ENCODE peak calls at places on chromosomes 7 and 10, in four cellular contexts. A is neural progenitor cell, R is fibroblast of lung, H is GM12878. F is an unnamed sample. For H3K9me3, the result is how much of the 10 kb centered on the place peaks cover.

GRCh38 chr7:35477609-35478008 is 217.3 kb downstream of the HERPUD2 start:
- DNase-seq in A (no peak), R (no peak), H (no peak), F (no peak)

GRCh38 chr10:89120931-89121907 is 85.9 kb downstream of the CH25H start:
- DNase-seq in A (peak), R (peak), H (no peak), F (no peak)

GRCh38 chr10:46550795-46551700 is 5.4 kb downstream of the GPRIN2 start:
- DNase-seq in A (no peak), R (no peak), H (no peak), F (no peak)

GRCh38 chr10:31678139-31678536 is 250.5 kb downstream of the ARHGAP12 start:
- DNase-seq in A (no peak), R (no peak), H (no peak), F (no peak)

GRCh38 chr10:7192831-7193348 is 217.9 kb downstream of the SFMBT2 start:
- DNase-seq in A (no peak), R (no peak), H (no peak), F (no peak)

GRCh38 chr10:67527351-67527750 is 168.6 kb downstream of the CTNNA3 start:
- DNase-seq in A (no peak), R (no peak), H (no peak), F (no peak)

GRCh38 chr7:116953727-116954442 is 584 bp downstream of the ST7 start:
- DNase-seq in A (peak), R (peak), H (no peak), F (peak)

GRCh38 chr10:54454271-54454670 is 346.8 kb downstream of the PCDH15 start:
- DNase-seq in A (no peak), R (no peak), H (no peak), F (no peak)

GRCh38 chr10:120456626-120457430 is at the start of gene PLPP4:
- DNase-seq in A (peak), R (peak), H (no peak), F (peak)

GRCh38 chr7:106071999-106072714 is 40.0 kb downstream of the SYPL1 start:
- DNase-seq in A (no peak), R (peak), H (no peak), F (peak)

GRCh38 chr10:73439055-73439454 is 5.7 kb upstream of the MSS51 start:
- DNase-seq in A (no peak), R (peak), H (no peak), F (no peak)

GRCh38 chr7:80097756-80098155 is 36.9 kb upstream of the GNAI1 start:
- DNase-seq in A (no peak), R (no peak), H (no peak), F (no peak)

GRCh38 chr7:48628950-48629349 is 295.4 kb upstream of the CDC14C start:
- DNase-seq in A (no peak), R (no peak), H (no peak), F (no peak)

GRCh38 chr7:45644237-45644636 is 70.1 kb downstream of the ADCY1 start:
- DNase-seq in A (no peak), R (no peak), H (no peak), F (no peak)

GRCh38 chr7:7562736-7563135 is 3.9 kb upstream of the MIOS start:
- DNase-seq in A (no peak), R (peak), H (no peak), F (no peak)

GRCh38 chr10:44995914-44996633 is 4.6 kb upstream of the ZNF22 start:
- DNase-seq in A (no peak), R (no peak), H (no peak), F (no peak)

GRCh38 chr7:66902844-66903180 is 18.2 kb upstream of the TMEM248 start:
- DNase-seq in A (no peak), R (no peak), H (no peak), F (no peak)

GRCh38 chr10:71456631-71457030 is 59.9 kb downstream of the CDH23 start:
- DNase-seq in A (no peak), R (no peak), H (no peak), F (no peak)

GRCh38 chr7:110591341-110591740 is 499.6 kb upstream of the LRRN3 start:
- DNase-seq in A (no peak), R (peak), H (no peak), F (no peak)

GRCh38 chr7:127620406-127621233 is 2.7 kb upstream of the PAX4 start:
- DNase-seq in A (peak), R (no peak), H (no peak), F (no peak)

GRCh38 chr7:79352323-79352722 is 101.1 kb downstream of the MAGI2 start:
- DNase-seq in A (no peak), R (no peak), H (no peak), F (no peak)

GRCh38 chr10:62037166-62037831 is 135.8 kb downstream of the ARID5B start:
- DNase-seq in A (no peak), R (peak), H (no peak), F (peak)

GRCh38 chr10:114684822-114685209 is 26.7 kb upstream of the ABLIM1 start:
- DNase-seq in A (no peak), R (peak), H (no peak), F (peak)

GRCh38 chr7:44956157-44956766 is 22.6 kb downstream of the MYO1G start:
- DNase-seq in A (no peak), R (no peak), H (no peak), F (no peak)

GRCh38 chr10:43667317-43667731 is 18.6 kb upstream of the ZNF32 start:
- DNase-seq in A (peak), R (peak), H (no peak), F (no peak)

GRCh38 chr10:59857921-59858320 is 48.4 kb downstream of the CCDC6 start:
- DNase-seq in A (no peak), R (no peak), H (no peak), F (no peak)

GRCh38 chr7:142384508-142384922 is 126.7 kb upstream of the PRSS58 start:
- DNase-seq in A (no peak), R (peak), H (no peak), F (no peak)

GRCh38 chr10:8052344-8052969 is 2.0 kb upstream of the GATA3 start:
- DNase-seq in A (peak), R (no peak), H (no peak), F (no peak)

GRCh38 chr10:93098816-93099215 is 25.1 kb downstream of the CYP26A1 start:
- DNase-seq in A (no peak), R (no peak), H (no peak), F (no peak)

GRCh38 chr7:128781126-128781525 is 5.5 kb upstream of the OPN1SW start:
- DNase-seq in A (no peak), R (peak), H (no peak), F (no peak)

GRCh38 chr10:89450901-89451300 is 36.5 kb downstream of the IFIT5 start:
- DNase-seq in A (no peak), R (no peak), H (no peak), F (no peak)

GRCh38 chr7:153628825-153629224 is 423.4 kb upstream of the DPP6 start:
- DNase-seq in A (no peak), R (no peak), H (no peak), F (no peak)

GRCh38 chr7:2800923-2801682 is 43.0 kb downstream of the GNA12 start:
- DNase-seq in A (no peak), R (peak), H (no peak), F (peak)

GRCh38 chr7:93987297-93987696 is 16.9 kb downstream of the BET1 start:
- DNase-seq in A (no peak), R (no peak), H (no peak), F (no peak)

GRCh38 chr7:1370738-1371137 is 88.5 kb downstream of the MICALL2 start:
- DNase-seq in A (no peak), R (no peak), H (no peak), F (no peak)
- H3K27ac ChIP-seq in A (no peak), R (no peak), H (no peak), F (no peak)

GRCh38 chr7:64515781-64516180 is 47.1 kb downstream of the ZNF680 start:
- DNase-seq in A (no peak), R (no peak), H (no peak), F (no peak)

GRCh38 chr7:64516451-64516850 is 46.4 kb downstream of the ZNF680 start:
- DNase-seq in A (no peak), R (no peak), H (no peak), F (no peak)

GRCh38 chr7:64521409-64521984 is 41.4 kb downstream of the ZNF680 start:
- DNase-seq in A (no peak), R (no peak), H (no peak), F (no peak)
- H3K9me3 ChIP-seq in A (half or more), R (under half), H (under half), F (half or more)

GRCh38 chr7:27165655-27166474 is 528 bp upstream of the HOXA9 start:
- DNase-seq in A (no peak), R (no peak), H (no peak), F (no peak)

GRCh38 chr7:27165089-27165654 is at the start of gene HOXA9:
- DNase-seq in A (no peak), R (no peak), H (no peak), F (no peak)

GRCh38 chr7:27162930-27163775 is 2.2 kb downstream of the HOXA9 start:
- DNase-seq in A (no peak), R (no peak), H (no peak), F (no peak)

GRCh38 chr7:27163776-27164380 is 1.5 kb downstream of the HOXA9 start:
- DNase-seq in A (no peak), R (no peak), H (no peak), F (no peak)

DNA sequence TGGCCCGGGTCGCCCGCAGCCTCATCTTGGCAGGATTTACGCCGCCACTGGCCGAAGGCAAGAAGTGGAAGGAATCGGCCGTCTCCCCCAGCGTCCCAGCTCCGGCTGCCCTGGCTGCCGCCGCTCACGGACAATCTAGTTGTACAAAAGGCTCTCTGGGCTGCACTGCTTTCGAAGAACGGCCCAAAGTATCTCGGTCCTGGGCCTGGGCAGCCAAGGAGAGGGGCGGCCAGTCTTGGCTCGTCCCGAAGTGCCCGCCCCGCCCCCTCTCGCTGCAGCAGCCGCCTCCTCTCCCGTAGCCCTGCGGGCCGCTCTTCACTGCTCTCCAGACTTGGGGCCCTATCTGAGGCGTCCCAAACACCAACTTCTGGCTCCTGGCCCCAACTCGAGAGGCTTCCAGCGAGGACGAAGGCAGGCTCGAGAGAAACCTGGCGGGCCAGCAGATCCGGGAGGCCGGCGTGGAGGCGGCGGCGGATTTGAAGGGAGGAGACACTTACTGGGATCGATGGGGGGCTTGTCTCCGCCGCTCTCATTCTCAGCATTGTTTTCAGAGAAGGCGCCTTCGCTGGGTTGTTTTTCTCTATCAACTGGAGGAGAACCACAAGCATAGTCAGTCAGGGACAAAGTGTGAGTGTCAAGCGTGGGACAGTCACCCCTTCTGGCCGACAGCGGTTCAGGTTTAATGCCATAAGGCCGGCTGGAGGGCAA is 802 bp downstream of the HOXA9 start:
- DNase-seq in A (peak), R (no peak), H (no peak), F (no peak)
- TF ChIP-seq EZH2 in A (peak), R (no peak), H (no peak), F (no peak)

GRCh38 chr10:88042162-88043100 is 179.0 kb downstream of the PTEN start:
- DNase-seq in A (peak), R (peak), H (no peak), F (peak)
- H3K27ac ChIP-seq in A (no peak), R (peak), H (no peak), F (no peak)

GRCh38 chr7:157796846-157797245 is 460.0 kb downstream of the DNAJB6 start:
- DNase-seq in A (no peak), R (no peak), H (no peak), F (no peak)

GRCh38 chr7:157797361-157797760 is 460.6 kb downstream of the DNAJB6 start:
- DNase-seq in A (no peak), R (no peak), H (no peak), F (no peak)

GRCh38 chr7:157800281-157800680 is 463.5 kb downstream of the DNAJB6 start:
- DNase-seq in A (no peak), R (no peak), H (no peak), F (no peak)

GRCh38 chr7:157801109-157801508 is 464.3 kb downstream of the DNAJB6 start:
- DNase-seq in A (no peak), R (no peak), H (no peak), F (no peak)

GRCh38 chr7:157799076-157799685 is 462.4 kb downstream of the DNAJB6 start:
- DNase-seq in A (no peak), R (no peak), H (no peak), F (no peak)
- H3K9me3 ChIP-seq in A (under half), R (under half), H (under half), F (under half)

DNA sequence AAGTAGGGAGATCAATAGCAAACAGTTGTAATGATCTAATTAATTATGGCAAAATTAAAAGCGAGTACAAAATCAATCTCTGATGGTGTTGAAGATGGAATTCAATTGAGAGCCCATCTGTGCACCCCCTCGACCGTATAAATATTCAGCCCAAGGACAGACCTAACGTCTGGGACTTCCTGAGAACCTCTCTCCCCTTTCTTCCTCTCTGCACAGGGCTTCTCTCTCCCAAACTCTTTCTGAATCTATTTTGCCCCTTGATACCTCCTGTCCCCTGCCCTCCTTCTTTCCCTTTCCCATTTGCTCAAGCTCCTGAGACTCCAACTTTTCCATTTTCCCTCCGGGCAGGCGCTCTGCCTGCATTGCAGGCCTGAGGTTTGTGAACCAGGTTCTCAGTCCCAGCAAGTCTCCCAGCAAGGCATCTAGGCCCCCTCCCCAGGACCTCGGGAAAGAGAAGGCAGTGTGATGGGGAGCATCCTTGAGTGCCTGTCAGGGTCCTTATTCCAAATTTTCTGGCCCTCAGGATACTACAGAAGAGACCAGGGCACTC is 8.5 kb upstream of the PAX2 start:
- DNase-seq in A (no peak), R (no peak), H (no peak), F (no peak)
- TF ChIP-seq EZH2 in A (no peak), R (no peak), H (peak), F (peak)

GRCh38 chr7:120743128-120743527 is 114.8 kb downstream of the TSPAN12 start:
- DNase-seq in A (no peak), R (no peak), H (no peak), F (no peak)

GRCh38 chr7:120740348-120740747 is 117.6 kb downstream of the TSPAN12 start:
- DNase-seq in A (no peak), R (peak), H (no peak), F (no peak)

GRCh38 chr7:120738816-120739215 is 119.1 kb downstream of the TSPAN12 start:
- DNase-seq in A (no peak), R (no peak), H (no peak), F (no peak)

GRCh38 chr7:120741371-120742042 is 116.4 kb downstream of the TSPAN12 start:
- DNase-seq in A (no peak), R (no peak), H (no peak), F (no peak)

GRCh38 chr7:120742370-120742769 is 115.6 kb downstream of the TSPAN12 start:
- DNase-seq in A (peak), R (no peak), H (no peak), F (no peak)
- H3K27ac ChIP-seq in A (peak), R (no peak), H (no peak), F (no peak)

GRCh38 chr10:21508987-21509334 is 16.5 kb downstream of the SKIDA1 start:
- DNase-seq in A (peak), R (no peak), H (no peak), F (no peak)

GRCh38 chr10:21506351-21506750 is 19.1 kb downstream of the SKIDA1 start:
- DNase-seq in A (peak), R (no peak), H (no peak), F (no peak)

GRCh38 chr10:21509391-21510217 is 15.9 kb downstream of the SKIDA1 start:
- DNase-seq in A (peak), R (peak), H (no peak), F (no peak)

GRCh38 chr10:21505711-21506278 is 19.7 kb downstream of the SKIDA1 start:
- DNase-seq in A (peak), R (no peak), H (no peak), F (no peak)

DNA sequence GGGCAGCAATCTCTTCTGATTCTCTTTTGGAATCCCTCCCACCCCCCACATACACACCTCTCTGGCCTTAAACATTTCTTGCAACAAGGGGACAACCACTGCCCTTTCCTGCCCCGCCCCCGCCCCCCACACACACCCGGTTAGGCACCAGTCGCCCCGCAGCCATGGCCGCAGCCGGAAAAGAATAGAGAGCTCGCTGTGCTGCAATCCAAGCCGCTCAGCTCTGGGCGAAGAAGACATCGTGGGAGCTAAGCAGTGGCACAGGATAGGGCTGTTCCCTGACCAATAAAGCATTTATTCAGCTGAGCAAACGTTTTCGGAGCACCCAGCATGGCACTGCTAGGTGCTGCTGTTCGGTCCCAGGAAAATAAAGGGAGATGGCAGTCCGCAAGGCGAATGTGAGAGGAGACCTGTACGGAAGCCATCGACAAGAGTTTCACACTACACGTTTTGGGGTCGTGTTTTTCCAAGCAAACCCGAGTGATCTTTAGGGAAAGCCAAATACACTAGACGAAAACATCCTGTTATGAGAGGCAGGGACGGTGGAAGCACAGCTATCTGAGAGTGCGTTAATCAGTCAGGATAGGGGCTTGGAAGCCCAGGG is 18.3 kb downstream of the SKIDA1 start:
- DNase-seq in A (peak), R (no peak), H (no peak), F (no peak)
- H3K9me3 ChIP-seq in A (under half), R (under half), H (under half), F (under half)

GRCh38 chr10:5981529-5981928 is 4.2 kb upstream of the IL15RA start:
- DNase-seq in A (no peak), R (no peak), H (no peak), F (no peak)

GRCh38 chr10:5973069-5973468 is 4.3 kb downstream of the IL15RA start:
- DNase-seq in A (no peak), R (no peak), H (no peak), F (no peak)

GRCh38 chr10:5976689-5977470 is 463 bp downstream of the IL15RA start:
- DNase-seq in A (peak), R (peak), H (no peak), F (peak)

GRCh38 chr10:5975641-5976473 is 1.5 kb downstream of the IL15RA start:
- DNase-seq in A (no peak), R (no peak), H (peak), F (no peak)

GRCh38 chr10:5977471-5978370 is at the start of gene IL15RA:
- DNase-seq in A (peak), R (peak), H (no peak), F (peak)
- TF ChIP-seq EZH2 in A (peak), R (no peak), H (no peak), F (no peak)